ENCODE peak calls at places on chromosome 12, in four cellular contexts. One of them, this sample, is unnamed.

GRCh38 chr12:20000229-20000869 is 368.0 kb upstream of the PDE3A start:
- DNase-seq in dermis blood vessel endothelial cell: no peak
- DNase-seq in neuronal stem cell: no peak
- DNase-seq in NCI-H1092 treated with DMSO at 0.1 percent for 48 hours: no peak
- DNase-seq in this sample: no peak

GRCh38 chr12:57456145-57456700 is 1.1 kb downstream of the INHBE start:
- DNase-seq in neuronal stem cell: peak; percentile 51
- DNase-seq in NCI-H1092 treated with DMSO at 0.1 percent for 48 hours: no peak
- DNase-seq in dermis blood vessel endothelial cell: peak; percentile 72
- DNase-seq in this sample: peak; percentile 64

GRCh38 chr12:62268956-62269355 is 8.8 kb downstream of the USP15 start:
- DNase-seq in dermis blood vessel endothelial cell: peak; percentile 28
- DNase-seq in neuronal stem cell: no peak
- DNase-seq in NCI-H1092 treated with DMSO at 0.1 percent for 48 hours: no peak
- DNase-seq in this sample: no peak

GRCh38 chr12:120470150-120470817 is 736 bp upstream of the SRSF9 start:
- DNase-seq in NCI-H1092 treated with DMSO at 0.1 percent for 48 hours: peak; percentile 14
- DNase-seq in dermis blood vessel endothelial cell: no peak
- DNase-seq in neuronal stem cell: peak; percentile 29
- DNase-seq in this sample: no peak

GRCh38 chr12:131834798-131835615 is 6.8 kb downstream of the MMP17 start:
- DNase-seq in NCI-H1092 treated with DMSO at 0.1 percent for 48 hours: no peak
- DNase-seq in dermis blood vessel endothelial cell: no peak
- DNase-seq in neuronal stem cell: no peak
- DNase-seq in this sample: no peak

GRCh38 chr12:101299346-101299745 is 19.4 kb downstream of the UTP20 start:
- DNase-seq in NCI-H1092 treated with DMSO at 0.1 percent for 48 hours: no peak
- DNase-seq in neuronal stem cell: no peak
- DNase-seq in dermis blood vessel endothelial cell: no peak
- DNase-seq in this sample: no peak

GRCh38 chr12:66048843-66049537 is 81.6 kb downstream of the LLPH start:
- DNase-seq in dermis blood vessel endothelial cell: no peak
- DNase-seq in NCI-H1092 treated with DMSO at 0.1 percent for 48 hours: no peak
- DNase-seq in neuronal stem cell: no peak
- DNase-seq in this sample: no peak

GRCh38 chr12:31591308-31591901 is 469 bp upstream of the DENND5B start:
- DNase-seq in NCI-H1092 treated with DMSO at 0.1 percent for 48 hours: peak; percentile 54
- DNase-seq in neuronal stem cell: no peak
- DNase-seq in dermis blood vessel endothelial cell: peak; percentile 43
- DNase-seq in this sample: no peak

GRCh38 chr12:113445544-113446176 is 23.5 kb downstream of the SDSL start:
- DNase-seq in dermis blood vessel endothelial cell: peak; percentile 25
- DNase-seq in NCI-H1092 treated with DMSO at 0.1 percent for 48 hours: no peak
- DNase-seq in neuronal stem cell: no peak
- DNase-seq in this sample: no peak